ENCODE peak calls at places on chromosomes 6 and 20, in nine cellular contexts. T, O, R, Q, D, S, E, F and C are unnamed samples.

GRCh38 chr6:10163159-10163962 is 251.5 kb downstream of the TFAP2A start:
- DNase-seq in T (no peak), O (no peak), R (peak; percentile 22), Q (no peak), D (no peak), S (no peak), E (peak; percentile 21), F (peak; percentile 35), C (no peak)

GRCh38 chr6:99530627-99531026 is 15.4 kb upstream of the USP45 start:
- DNase-seq in T (no peak), O (no peak), R (no peak), Q (no peak), D (no peak), S (no peak), E (no peak), F (no peak), C (no peak)

GRCh38 chr6:13303668-13304017 is 24.7 kb downstream of the TBC1D7 start:
- DNase-seq in T (peak; percentile 81), O (no peak), R (peak; percentile 32), Q (peak; percentile 80), D (peak; percentile 67), S (peak; percentile 81), E (no peak), F (peak; percentile 50), C (no peak)

GRCh38 chr6:132703936-132704335 is 9.9 kb downstream of the VNN1 start:
- DNase-seq in T (no peak), O (no peak), R (no peak), Q (no peak), D (no peak), S (peak; percentile 19), E (no peak), F (no peak), C (no peak)

GRCh38 chr20:19495905-19496703 is 262.0 kb upstream of the RIN2 start:
- DNase-seq in T (no peak), O (no peak), R (no peak), Q (no peak), D (no peak), S (no peak), E (no peak), F (no peak), C (no peak)

GRCh38 chr6:116971959-116972358 is 94.9 kb downstream of the RFX6 start:
- DNase-seq in T (peak; percentile 56), O (no peak), R (peak; percentile 59), Q (peak; percentile 48), D (peak; percentile 12), S (peak; percentile 31), E (peak; percentile 56), F (peak; percentile 61), C (peak; percentile 29)

GRCh38 chr20:9407805-9408421 is 106.5 kb upstream of the LAMP5 start:
- DNase-seq in T (peak; percentile 65), O (no peak), R (peak; percentile 59), Q (peak; percentile 72), D (peak; percentile 21), S (peak; percentile 78), E (peak; percentile 67), F (peak; percentile 77), C (peak; percentile 63)

GRCh38 chr6:36759177-36759757 is 61.6 kb downstream of the RAB44 start:
- DNase-seq in T (peak; percentile 89), O (peak; percentile 58), R (peak; percentile 88), Q (peak; percentile 82), D (peak; percentile 73), S (peak; percentile 68), E (peak; percentile 87), F (peak; percentile 92), C (peak; percentile 85)

GRCh38 chr6:31114970-31115849 is 610 bp downstream of the PSORS1C1 start:
- DNase-seq in T (no peak), O (peak; percentile 23), R (peak; percentile 48), Q (no peak), D (no peak), S (peak; percentile 42), E (no peak), F (peak; percentile 53), C (no peak)

GRCh38 chr6:116424001-116424400 is 37.2 kb upstream of the CALHM6 start:
- DNase-seq in T (no peak), O (no peak), R (no peak), Q (no peak), D (no peak), S (peak; percentile 78), E (no peak), F (no peak), C (no peak)

GRCh38 chr20:13487202-13487601 is 151.5 kb downstream of the TASP1 start:
- DNase-seq in T (no peak), O (no peak), R (no peak), Q (no peak), D (no peak), S (no peak), E (no peak), F (no peak), C (no peak)

GRCh38 chr20:13486694-13487093 is 152.0 kb downstream of the TASP1 start:
- DNase-seq in T (no peak), O (no peak), R (no peak), Q (no peak), D (no peak), S (no peak), E (no peak), F (no peak), C (no peak)

DNA sequence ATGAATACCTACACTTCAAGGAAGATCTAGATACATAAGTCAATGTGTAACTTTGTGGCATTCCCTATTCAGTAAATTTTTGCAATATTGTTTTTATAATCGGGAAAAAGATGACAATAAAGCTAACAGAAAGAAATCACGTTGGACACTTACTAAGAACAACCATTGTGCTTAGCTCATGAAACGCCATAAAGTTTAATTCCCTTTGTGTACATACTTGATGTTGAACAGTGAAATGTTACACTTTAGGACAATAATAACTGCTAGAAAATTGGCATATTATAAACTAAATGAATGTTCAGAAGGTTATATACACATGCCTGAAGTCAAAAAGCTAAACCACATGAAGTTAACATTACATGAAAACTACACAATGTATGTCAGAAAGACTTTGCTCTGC is 153.2 kb downstream of the TASP1 start:
- DNase-seq in T (no peak), O (no peak), R (no peak), Q (no peak), D (no peak), S (no peak), E (no peak), F (no peak), C (no peak)
- H3K9me3 ChIP-seq in T (no peaks in the 10 kb centered on the region), O (no peaks in the 10 kb centered on the region), R (no peaks in the 10 kb centered on the region), Q (no peaks in the 10 kb centered on the region), D (no peaks in the 10 kb centered on the region), S (peaks cover 2% of the 10 kb centered on the region), E (no peaks in the 10 kb centered on the region), F (no peaks in the 10 kb centered on the region), C (no peaks in the 10 kb centered on the region)

GRCh38 chr6:73614802-73615201 is 39.0 kb downstream of the SLC17A5 start:
- DNase-seq in T (no peak), O (no peak), R (peak; percentile 60), Q (peak; percentile 2), D (no peak), S (no peak), E (no peak), F (no peak), C (no peak)
- H3K36me3 ChIP-seq in T (no peaks in the 10 kb centered on the region), O (peaks cover 36% of the 10 kb centered on the region), R (no peaks in the 10 kb centered on the region), Q (no peaks in the 10 kb centered on the region), D (no peaks in the 10 kb centered on the region), S (peaks cover 7% of the 10 kb centered on the region), E (no peaks in the 10 kb centered on the region), F (no peaks in the 10 kb centered on the region), C (no peaks in the 10 kb centered on the region)

GRCh38 chr20:39611901-39612300 is 649.8 kb downstream of the DHX35 start:
- DNase-seq in T (no peak), O (no peak), R (no peak), Q (no peak), D (no peak), S (no peak), E (no peak), F (no peak), C (no peak)

GRCh38 chr20:39605361-39605760 is 643.2 kb downstream of the DHX35 start:
- DNase-seq in T (no peak), O (no peak), R (no peak), Q (no peak), D (no peak), S (no peak), E (no peak), F (no peak), C (no peak)

GRCh38 chr20:39605908-39606307 is 643.8 kb downstream of the DHX35 start:
- DNase-seq in T (no peak), O (no peak), R (no peak), Q (no peak), D (no peak), S (no peak), E (no peak), F (no peak), C (no peak)

GRCh38 chr20:39602649-39603048 is 640.5 kb downstream of the DHX35 start:
- DNase-seq in T (no peak), O (no peak), R (no peak), Q (no peak), D (no peak), S (no peak), E (no peak), F (no peak), C (no peak)

DNA sequence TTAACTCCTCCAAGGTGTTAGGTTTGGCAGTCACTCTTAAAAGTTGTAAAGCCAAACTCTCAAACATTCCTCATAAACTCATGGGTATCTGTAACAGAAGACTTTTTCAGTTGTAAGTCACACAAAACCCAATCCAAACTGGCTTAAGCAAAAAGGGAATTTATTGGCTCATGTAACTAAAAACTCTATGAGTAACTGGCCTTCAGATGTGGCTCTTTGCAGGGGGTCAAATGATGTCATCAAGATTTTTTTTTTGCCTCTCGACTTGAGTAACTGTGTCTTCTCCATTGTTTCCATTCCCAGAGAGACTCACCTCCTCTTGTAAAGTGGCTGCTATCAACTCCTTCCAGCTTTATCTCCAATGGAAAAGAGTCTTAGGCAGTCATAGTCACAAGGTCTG is 645.0 kb downstream of the DHX35 start:
- DNase-seq in T (no peak), O (no peak), R (no peak), Q (no peak), D (no peak), S (no peak), E (no peak), F (no peak), C (no peak)
- H3K9me3 ChIP-seq in T (no peaks in the 10 kb centered on the region), O (no peaks in the 10 kb centered on the region), R (no peaks in the 10 kb centered on the region), Q (no peaks in the 10 kb centered on the region), D (no peaks in the 10 kb centered on the region), S (no peaks in the 10 kb centered on the region), E (no peaks in the 10 kb centered on the region), F (no peaks in the 10 kb centered on the region), C (no peaks in the 10 kb centered on the region)

DNA sequence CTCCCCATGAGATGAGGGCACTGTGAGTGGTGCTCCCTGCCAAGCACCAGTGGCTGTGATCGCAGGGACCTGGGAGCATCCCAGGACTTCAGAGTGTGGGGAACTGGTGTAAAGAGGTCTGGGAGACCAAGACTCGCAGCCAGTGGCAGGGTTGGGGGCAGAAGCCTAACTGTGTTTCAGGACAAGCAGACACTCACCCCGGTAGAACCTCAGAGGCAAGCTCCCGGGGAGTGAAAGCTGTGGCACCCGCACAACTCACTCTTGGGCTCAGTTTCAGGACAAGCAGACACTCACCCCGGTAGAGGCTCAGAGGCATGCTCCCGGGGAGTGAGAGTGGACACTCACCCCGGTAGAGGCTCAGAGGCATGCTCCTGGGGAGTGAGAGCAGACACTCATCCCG is 112.8 kb downstream of the ASXL1 start:
- DNase-seq in T (no peak), O (no peak), R (no peak), Q (no peak), D (no peak), S (no peak), E (no peak), F (no peak), C (no peak)
- H3K36me3 ChIP-seq in T (peaks cover 5% of the 10 kb centered on the region), O (peaks cover 70% of the 10 kb centered on the region), R (peaks cover 71% of the 10 kb centered on the region), Q (no peaks in the 10 kb centered on the region), D (no peaks in the 10 kb centered on the region), S (peaks cover 11% of the 10 kb centered on the region), E (no peaks in the 10 kb centered on the region), F (no peaks in the 10 kb centered on the region), C (peaks cover 38% of the 10 kb centered on the region)